ENCODE peak calls at places on chromosomes 6 and 20, in seven cellular contexts. One of them, this sample, is unnamed.

GRCh38 chr20:51122931-51123658 is 100.2 kb upstream of the KCNG1 start:
- DNase-seq in K562: no peak
- DNase-seq in hypothalamus: no peak
- DNase-seq in stimulated activated CD4-positive, alpha-beta T cell treated with anti-CD3 and anti-CD28 coated beads, Interleukin-2, amount 100 ng/mL, for 24 hours: no peak
- DNase-seq in SJSA1: no peak
- DNase-seq in mesenchymal stem cell: no peak
- DNase-seq in esophagus squamous epithelium: no peak
- DNase-seq in this sample: no peak

GRCh38 chr6:113137411-113137810 is 719.7 kb upstream of the MARCKS start:
- DNase-seq in K562: no peak
- DNase-seq in hypothalamus: no peak
- DNase-seq in stimulated activated CD4-positive, alpha-beta T cell treated with anti-CD3 and anti-CD28 coated beads, Interleukin-2, amount 100 ng/mL, for 24 hours: no peak
- DNase-seq in SJSA1: no peak
- DNase-seq in mesenchymal stem cell: no peak
- DNase-seq in esophagus squamous epithelium: no peak
- DNase-seq in this sample: no peak

GRCh38 chr6:114144887-114145851 is 174.2 kb upstream of the HDAC2 start:
- DNase-seq in K562: no peak
- DNase-seq in hypothalamus: no peak
- DNase-seq in stimulated activated CD4-positive, alpha-beta T cell treated with anti-CD3 and anti-CD28 coated beads, Interleukin-2, amount 100 ng/mL, for 24 hours: no peak
- DNase-seq in SJSA1: no peak
- DNase-seq in mesenchymal stem cell: no peak
- DNase-seq in esophagus squamous epithelium: no peak
- DNase-seq in this sample: no peak

GRCh38 chr6:28553986-28554881 is 28.6 kb downstream of the GPX5 start:
- DNase-seq in K562: peak; percentile 37
- DNase-seq in hypothalamus: no peak
- DNase-seq in stimulated activated CD4-positive, alpha-beta T cell treated with anti-CD3 and anti-CD28 coated beads, Interleukin-2, amount 100 ng/mL, for 24 hours: no peak
- DNase-seq in SJSA1: no peak
- DNase-seq in mesenchymal stem cell: no peak
- DNase-seq in esophagus squamous epithelium: no peak
- DNase-seq in this sample: no peak

GRCh38 chr6:81766482-81767069 is 14.1 kb upstream of the TENT5A start:
- DNase-seq in K562: no peak
- DNase-seq in hypothalamus: no peak
- DNase-seq in stimulated activated CD4-positive, alpha-beta T cell treated with anti-CD3 and anti-CD28 coated beads, Interleukin-2, amount 100 ng/mL, for 24 hours: no peak
- DNase-seq in SJSA1: no peak
- DNase-seq in mesenchymal stem cell: peak; percentile 95
- DNase-seq in esophagus squamous epithelium: no peak
- DNase-seq in this sample: no peak

GRCh38 chr20:33894798-33895197 is 83.7 kb downstream of the CHMP4B start:
- DNase-seq in K562: no peak
- DNase-seq in hypothalamus: no peak
- DNase-seq in stimulated activated CD4-positive, alpha-beta T cell treated with anti-CD3 and anti-CD28 coated beads, Interleukin-2, amount 100 ng/mL, for 24 hours: no peak
- DNase-seq in SJSA1: no peak
- DNase-seq in mesenchymal stem cell: peak; percentile 38
- DNase-seq in esophagus squamous epithelium: no peak
- DNase-seq in this sample: no peak

GRCh38 chr6:5592911-5593519 is 331.7 kb downstream of the FARS2 start:
- DNase-seq in K562: peak; percentile 55
- DNase-seq in hypothalamus: no peak
- DNase-seq in stimulated activated CD4-positive, alpha-beta T cell treated with anti-CD3 and anti-CD28 coated beads, Interleukin-2, amount 100 ng/mL, for 24 hours: no peak
- DNase-seq in SJSA1: no peak
- DNase-seq in mesenchymal stem cell: no peak
- DNase-seq in esophagus squamous epithelium: no peak
- DNase-seq in this sample: no peak

GRCh38 chr6:134457941-134458340 is 140.0 kb upstream of the SGK1 start:
- DNase-seq in K562: no peak
- DNase-seq in hypothalamus: no peak
- DNase-seq in stimulated activated CD4-positive, alpha-beta T cell treated with anti-CD3 and anti-CD28 coated beads, Interleukin-2, amount 100 ng/mL, for 24 hours: no peak
- DNase-seq in SJSA1: no peak
- DNase-seq in mesenchymal stem cell: no peak
- DNase-seq in esophagus squamous epithelium: no peak
- DNase-seq in this sample: no peak

GRCh38 chr20:56179051-56179450 is 69.5 kb upstream of the MC3R start:
- DNase-seq in K562: no peak
- DNase-seq in hypothalamus: no peak
- DNase-seq in stimulated activated CD4-positive, alpha-beta T cell treated with anti-CD3 and anti-CD28 coated beads, Interleukin-2, amount 100 ng/mL, for 24 hours: no peak
- DNase-seq in SJSA1: no peak
- DNase-seq in mesenchymal stem cell: no peak
- DNase-seq in esophagus squamous epithelium: no peak
- DNase-seq in this sample: no peak

GRCh38 chr6:25251426-25251825 is 27.7 kb upstream of the CARMIL1 start:
- DNase-seq in K562: no peak
- DNase-seq in hypothalamus: no peak
- DNase-seq in stimulated activated CD4-positive, alpha-beta T cell treated with anti-CD3 and anti-CD28 coated beads, Interleukin-2, amount 100 ng/mL, for 24 hours: no peak
- DNase-seq in SJSA1: no peak
- DNase-seq in mesenchymal stem cell: no peak
- DNase-seq in esophagus squamous epithelium: no peak
- DNase-seq in this sample: no peak

GRCh38 chr6:43807228-43808061 is 37.4 kb downstream of the VEGFA start:
- DNase-seq in K562: no peak
- DNase-seq in hypothalamus: no peak
- DNase-seq in stimulated activated CD4-positive, alpha-beta T cell treated with anti-CD3 and anti-CD28 coated beads, Interleukin-2, amount 100 ng/mL, for 24 hours: no peak
- DNase-seq in SJSA1: no peak
- DNase-seq in mesenchymal stem cell: peak; percentile 63
- DNase-seq in esophagus squamous epithelium: no peak
- DNase-seq in this sample: no peak

GRCh38 chr6:36863670-36864540 is 10.7 kb downstream of the PPIL1 start:
- DNase-seq in K562: no peak
- DNase-seq in hypothalamus: no peak
- DNase-seq in stimulated activated CD4-positive, alpha-beta T cell treated with anti-CD3 and anti-CD28 coated beads, Interleukin-2, amount 100 ng/mL, for 24 hours: no peak
- DNase-seq in SJSA1: no peak
- DNase-seq in mesenchymal stem cell: no peak
- DNase-seq in esophagus squamous epithelium: no peak
- DNase-seq in this sample: no peak

GRCh38 chr20:54657268-54657826 is 182.0 kb downstream of the DOK5 start:
- DNase-seq in K562: no peak
- DNase-seq in hypothalamus: no peak
- DNase-seq in stimulated activated CD4-positive, alpha-beta T cell treated with anti-CD3 and anti-CD28 coated beads, Interleukin-2, amount 100 ng/mL, for 24 hours: no peak
- DNase-seq in SJSA1: no peak
- DNase-seq in mesenchymal stem cell: no peak
- DNase-seq in esophagus squamous epithelium: no peak
- DNase-seq in this sample: no peak

GRCh38 chr6:35425284-35425683 is 26.9 kb upstream of the FANCE start:
- DNase-seq in K562: no peak
- DNase-seq in hypothalamus: no peak
- DNase-seq in stimulated activated CD4-positive, alpha-beta T cell treated with anti-CD3 and anti-CD28 coated beads, Interleukin-2, amount 100 ng/mL, for 24 hours: no peak
- DNase-seq in SJSA1: peak; percentile 81
- DNase-seq in mesenchymal stem cell: peak; percentile 73
- DNase-seq in esophagus squamous epithelium: no peak
- DNase-seq in this sample: no peak

GRCh38 chr20:51752343-51752951 is 15.7 kb downstream of the ATP9A start:
- DNase-seq in K562: no peak
- DNase-seq in hypothalamus: no peak
- DNase-seq in stimulated activated CD4-positive, alpha-beta T cell treated with anti-CD3 and anti-CD28 coated beads, Interleukin-2, amount 100 ng/mL, for 24 hours: no peak
- DNase-seq in SJSA1: no peak
- DNase-seq in mesenchymal stem cell: peak; percentile 93
- DNase-seq in esophagus squamous epithelium: no peak
- DNase-seq in this sample: no peak

GRCh38 chr20:45111799-45112471 is 3.0 kb downstream of the WFDC5 start:
- DNase-seq in K562: peak; percentile 43
- DNase-seq in hypothalamus: no peak
- DNase-seq in stimulated activated CD4-positive, alpha-beta T cell treated with anti-CD3 and anti-CD28 coated beads, Interleukin-2, amount 100 ng/mL, for 24 hours: no peak
- DNase-seq in SJSA1: peak; percentile 37
- DNase-seq in mesenchymal stem cell: peak; percentile 21
- DNase-seq in esophagus squamous epithelium: no peak
- DNase-seq in this sample: peak; percentile 37

GRCh38 chr6:121886223-121886830 is 450.9 kb downstream of the GJA1 start:
- DNase-seq in K562: no peak
- DNase-seq in hypothalamus: no peak
- DNase-seq in stimulated activated CD4-positive, alpha-beta T cell treated with anti-CD3 and anti-CD28 coated beads, Interleukin-2, amount 100 ng/mL, for 24 hours: no peak
- DNase-seq in SJSA1: no peak
- DNase-seq in mesenchymal stem cell: peak; percentile 45
- DNase-seq in esophagus squamous epithelium: no peak
- DNase-seq in this sample: no peak

GRCh38 chr6:160238786-160239751 is 19.6 kb downstream of the SLC22A2 start:
- DNase-seq in K562: no peak
- DNase-seq in hypothalamus: no peak
- DNase-seq in stimulated activated CD4-positive, alpha-beta T cell treated with anti-CD3 and anti-CD28 coated beads, Interleukin-2, amount 100 ng/mL, for 24 hours: no peak
- DNase-seq in SJSA1: no peak
- DNase-seq in mesenchymal stem cell: no peak
- DNase-seq in esophagus squamous epithelium: no peak
- DNase-seq in this sample: no peak

GRCh38 chr6:149004664-149005063 is 257.8 kb downstream of the UST start:
- DNase-seq in K562: no peak
- DNase-seq in hypothalamus: no peak
- DNase-seq in stimulated activated CD4-positive, alpha-beta T cell treated with anti-CD3 and anti-CD28 coated beads, Interleukin-2, amount 100 ng/mL, for 24 hours: no peak
- DNase-seq in SJSA1: no peak
- DNase-seq in mesenchymal stem cell: no peak
- DNase-seq in esophagus squamous epithelium: no peak
- DNase-seq in this sample: no peak

GRCh38 chr6:144661101-144661806 is 376.1 kb downstream of the UTRN start:
- DNase-seq in K562: no peak
- DNase-seq in hypothalamus: no peak
- DNase-seq in stimulated activated CD4-positive, alpha-beta T cell treated with anti-CD3 and anti-CD28 coated beads, Interleukin-2, amount 100 ng/mL, for 24 hours: no peak
- DNase-seq in SJSA1: no peak
- DNase-seq in mesenchymal stem cell: no peak
- DNase-seq in esophagus squamous epithelium: no peak
- DNase-seq in this sample: no peak

GRCh38 chr6:141829566-141829965 is 303.2 kb upstream of the GJE1 start:
- DNase-seq in K562: no peak
- DNase-seq in hypothalamus: no peak
- DNase-seq in stimulated activated CD4-positive, alpha-beta T cell treated with anti-CD3 and anti-CD28 coated beads, Interleukin-2, amount 100 ng/mL, for 24 hours: no peak
- DNase-seq in SJSA1: no peak
- DNase-seq in mesenchymal stem cell: no peak
- DNase-seq in esophagus squamous epithelium: no peak
- DNase-seq in this sample: no peak

GRCh38 chr6:135488023-135488422 is 9.5 kb downstream of the AHI1 start:
- DNase-seq in K562: no peak
- DNase-seq in hypothalamus: no peak
- DNase-seq in stimulated activated CD4-positive, alpha-beta T cell treated with anti-CD3 and anti-CD28 coated beads, Interleukin-2, amount 100 ng/mL, for 24 hours: no peak
- DNase-seq in SJSA1: no peak
- DNase-seq in mesenchymal stem cell: peak; percentile 43
- DNase-seq in esophagus squamous epithelium: no peak
- DNase-seq in this sample: no peak

GRCh38 chr6:1311400-1312192 is at the start of gene FOXQ1:
- DNase-seq in K562: no peak
- DNase-seq in hypothalamus: no peak
- DNase-seq in stimulated activated CD4-positive, alpha-beta T cell treated with anti-CD3 and anti-CD28 coated beads, Interleukin-2, amount 100 ng/mL, for 24 hours: no peak
- DNase-seq in SJSA1: no peak
- DNase-seq in mesenchymal stem cell: peak; percentile 45
- DNase-seq in esophagus squamous epithelium: no peak
- DNase-seq in this sample: peak; percentile 76

GRCh38 chr6:84575264-84575663 is 189.1 kb downstream of the TBX18 start:
- DNase-seq in K562: no peak
- DNase-seq in hypothalamus: no peak
- DNase-seq in stimulated activated CD4-positive, alpha-beta T cell treated with anti-CD3 and anti-CD28 coated beads, Interleukin-2, amount 100 ng/mL, for 24 hours: no peak
- DNase-seq in SJSA1: no peak
- DNase-seq in mesenchymal stem cell: peak; percentile 78
- DNase-seq in esophagus squamous epithelium: no peak
- DNase-seq in this sample: no peak

GRCh38 chr6:108958900-108959770 is 110.9 kb downstream of the ARMC2 start:
- DNase-seq in K562: no peak
- DNase-seq in hypothalamus: no peak
- DNase-seq in stimulated activated CD4-positive, alpha-beta T cell treated with anti-CD3 and anti-CD28 coated beads, Interleukin-2, amount 100 ng/mL, for 24 hours: no peak
- DNase-seq in SJSA1: no peak
- DNase-seq in mesenchymal stem cell: no peak
- DNase-seq in esophagus squamous epithelium: no peak
- DNase-seq in this sample: no peak

GRCh38 chr6:87066449-87067288 is 28.2 kb downstream of the CGA start:
- DNase-seq in K562: peak; percentile 31
- DNase-seq in hypothalamus: no peak
- DNase-seq in stimulated activated CD4-positive, alpha-beta T cell treated with anti-CD3 and anti-CD28 coated beads, Interleukin-2, amount 100 ng/mL, for 24 hours: peak; percentile 41
- DNase-seq in SJSA1: no peak
- DNase-seq in mesenchymal stem cell: peak; percentile 61
- DNase-seq in esophagus squamous epithelium: no peak
- DNase-seq in this sample: no peak

GRCh38 chr20:9927224-9927623 is 88.3 kb upstream of the PAK5 start:
- DNase-seq in K562: no peak
- DNase-seq in hypothalamus: no peak
- DNase-seq in stimulated activated CD4-positive, alpha-beta T cell treated with anti-CD3 and anti-CD28 coated beads, Interleukin-2, amount 100 ng/mL, for 24 hours: no peak
- DNase-seq in SJSA1: no peak
- DNase-seq in mesenchymal stem cell: no peak
- DNase-seq in esophagus squamous epithelium: no peak
- DNase-seq in this sample: no peak

GRCh38 chr20:62052336-62052841 is 13.3 kb downstream of the TAF4 start:
- DNase-seq in K562: no peak
- DNase-seq in hypothalamus: no peak
- DNase-seq in stimulated activated CD4-positive, alpha-beta T cell treated with anti-CD3 and anti-CD28 coated beads, Interleukin-2, amount 100 ng/mL, for 24 hours: no peak
- DNase-seq in SJSA1: no peak
- DNase-seq in mesenchymal stem cell: no peak
- DNase-seq in esophagus squamous epithelium: no peak
- DNase-seq in this sample: no peak

GRCh38 chr6:22251331-22251730 is 45.5 kb downstream of the PRL start:
- DNase-seq in K562: no peak
- DNase-seq in hypothalamus: no peak
- DNase-seq in stimulated activated CD4-positive, alpha-beta T cell treated with anti-CD3 and anti-CD28 coated beads, Interleukin-2, amount 100 ng/mL, for 24 hours: no peak
- DNase-seq in SJSA1: no peak
- DNase-seq in mesenchymal stem cell: peak; percentile 14
- DNase-seq in esophagus squamous epithelium: no peak
- DNase-seq in this sample: no peak